ENCODE peak calls at places on chromosomes 1 and 21, in four cellular contexts. A is keratinocyte, C is putamen, E is amniotic stem cell. T is an unnamed sample.

GRCh38 chr1:156499194-156499702 is 1.3 kb downstream of the MEF2D start:
- DNase-seq in C (no peak), E (no peak), A (no peak), T (no peak)

GRCh38 chr1:9929431-9930385 is 13.5 kb downstream of the LZIC start:
- DNase-seq in C (peak), A (no peak), E (no peak), T (no peak)

GRCh38 chr1:6180578-6181311 is 624 bp upstream of the CHD5 start:
- DNase-seq in C (no peak), E (no peak), A (no peak), T (no peak)

GRCh38 chr1:3504151-3504822 is 49.8 kb downstream of the ARHGEF16 start:
- DNase-seq in A (peak), C (peak), E (peak), T (no peak)

GRCh38 chr1:184194251-184194650 is 142.7 kb downstream of the TSEN15 start:
- DNase-seq in A (no peak), E (no peak), C (no peak), T (no peak)

GRCh38 chr1:44261963-44262362 is 48.7 kb downstream of the DMAP1 start:
- DNase-seq in C (no peak), A (no peak), E (no peak), T (no peak)

GRCh38 chr1:44602675-44603610 is 71.3 kb downstream of the TMEM53 start:
- DNase-seq in E (no peak), C (no peak), A (no peak), T (no peak)

GRCh38 chr1:26263212-26263611 is 16.7 kb upstream of the SH3BGRL3 start:
- DNase-seq in A (no peak), C (no peak), E (no peak), T (no peak)

GRCh38 chr21:46295996-46296752 is 10.0 kb downstream of the YBEY start:
- DNase-seq in A (no peak), E (no peak), C (peak), T (peak)

GRCh38 chr1:166136699-166137401 is 30.0 kb downstream of the FAM78B start:
- DNase-seq in C (no peak), E (no peak), A (no peak), T (no peak)

GRCh38 chr1:145719230-145720079 is at the start of gene CD160:
- DNase-seq in C (no peak), E (no peak), A (no peak), T (peak)

GRCh38 chr1:238752332-238752731 is 634.0 kb upstream of the CHRM3 start:
- DNase-seq in C (no peak), E (no peak), A (no peak), T (no peak)

GRCh38 chr21:37232274-37233018 is 34.7 kb downstream of the VPS26C start:
- DNase-seq in E (no peak), C (no peak), A (no peak), T (no peak)

GRCh38 chr1:93178418-93178817 is 1.8 kb downstream of the TMED5 start:
- DNase-seq in A (no peak), C (no peak), E (no peak), T (no peak)